ENCODE peak calls at places on chromosomes 16 and 17, in four cellular contexts. Q is germinal center; D is stimulated activated naive CD8-positive, alpha-beta T cell treated with anti-CD3 and anti-CD28 coated beads, Interleukin-15, Interleukin-2, amounts not matched to agents 100 U/mL and 50 U/mL, for 24 hours; P is lower lobe of right lung. J is an unnamed sample.

GRCh38 chr16:82059983-82060421 is 24.9 kb downstream of the HSD17B2 start:
- DNase-seq in Q (no peak), D (no peak), P (no peak), J (no peak)

GRCh38 chr16:14362774-14363371 is 267.2 kb downstream of the PARN start:
- DNase-seq in Q (no peak), D (no peak), P (no peak), J (no peak)

GRCh38 chr17:71417142-71417541 is 703.7 kb upstream of the SOX9 start:
- DNase-seq in Q (no peak), D (no peak), P (no peak), J (no peak)

GRCh38 chr16:14553447-14553846 is 76.6 kb downstream of the PARN start:
- DNase-seq in Q (no peak), D (no peak), P (no peak), J (no peak)

GRCh38 chr17:16987830-16988601 is 16.1 kb upstream of the TNFRSF13B start:
- DNase-seq in Q (peak), D (peak), P (peak), J (peak)

GRCh38 chr16:49658066-49658465 is 197.8 kb downstream of the ZNF423 start:
- DNase-seq in Q (no peak), D (no peak), P (no peak), J (no peak)

GRCh38 chr17:9768381-9768934 is 22.9 kb downstream of the DHRS7C start:
- DNase-seq in Q (peak), D (no peak), P (no peak), J (peak)

GRCh38 chr16:53098526-53099317 is 43.9 kb downstream of the CHD9 start:
- DNase-seq in Q (peak), D (peak), P (peak), J (peak)

GRCh38 chr16:18931756-18932155 is 5.5 kb upstream of the SMG1 start:
- DNase-seq in Q (no peak), D (no peak), P (no peak), J (no peak)

GRCh38 chr17:53032861-53033271 is 789.9 kb upstream of the KIF2B start:
- DNase-seq in Q (no peak), D (no peak), P (no peak), J (no peak)

GRCh38 chr17:34171245-34171818 is 83.8 kb upstream of the CCL2 start:
- DNase-seq in Q (peak), D (peak), P (peak), J (peak)

GRCh38 chr17:73030501-73030911 is 62.0 kb downstream of the SLC39A11 start:
- DNase-seq in Q (no peak), D (no peak), P (no peak), J (no peak)

GRCh38 chr17:45127583-45128300 is 4.6 kb downstream of the PLCD3 start:
- DNase-seq in Q (no peak), D (no peak), P (peak), J (no peak)

GRCh38 chr17:74466111-74466784 is at the start of gene CD300A:
- DNase-seq in Q (no peak), D (peak), P (peak), J (no peak)

GRCh38 chr17:45310380-45311324 is 6.2 kb downstream of the MAP3K14 start:
- DNase-seq in Q (no peak), D (no peak), P (peak), J (no peak)

GRCh38 chr16:85553436-85554113 is 59.5 kb upstream of the GSE1 start:
- DNase-seq in Q (peak), D (peak), P (peak), J (peak)

GRCh38 chr16:66001432-66001831 is 365.1 kb upstream of the CDH5 start:
- DNase-seq in Q (no peak), D (no peak), P (no peak), J (no peak)

GRCh38 chr16:14320406-14320805 is 249.3 kb downstream of the MRTFB start:
- DNase-seq in Q (no peak), D (no peak), P (no peak), J (no peak)

GRCh38 chr17:55687037-55687436 is 35.6 kb downstream of the TMEM100 start:
- DNase-seq in Q (no peak), D (no peak), P (no peak), J (no peak)

GRCh38 chr16:28118636-28119035 is 55.1 kb upstream of the GSG1L start:
- DNase-seq in Q (no peak), D (no peak), P (no peak), J (no peak)

GRCh38 chr17:10102817-10103216 is 95.6 kb downstream of the GAS7 start:
- DNase-seq in Q (no peak), D (no peak), P (no peak), J (no peak)

GRCh38 chr17:75366432-75366831 is 39.0 kb downstream of the GRB2 start:
- DNase-seq in Q (no peak), D (no peak), P (no peak), J (no peak)

GRCh38 chr16:30429678-30430427 is at the start of gene DCTPP1:
- DNase-seq in Q (peak), D (peak), P (peak), J (peak)

J was measured in GM10248.